ENCODE peak calls at places on chromosomes 2 and 18, in ten cellular contexts. S, E, C, V, R, I, F, P, H and M are unnamed samples.

GRCh38 chr18:5998166-5998881 is 103.0 kb upstream of the TMEM200C start:
- DNase-seq in S (no peak), E (no peak), C (no peak), V (no peak), R (no peak), I (no peak), F (no peak), P (no peak), H (no peak), M (peak)

GRCh38 chr2:207143474-207144190 is 22.1 kb downstream of the KLF7 start:
- DNase-seq in S (peak), E (no peak), C (no peak), V (no peak), R (peak), I (no peak), F (peak), P (peak), H (peak), M (no peak)

GRCh38 chr2:3128786-3129185 is 248.8 kb downstream of the EIPR1 start:
- DNase-seq in S (no peak), E (no peak), C (no peak), V (no peak), R (no peak), I (no peak), F (no peak), P (no peak), H (no peak), M (peak)

GRCh38 chr2:32591669-32592463 is 36.0 kb upstream of the TTC27 start:
- DNase-seq in S (no peak), E (peak), C (no peak), V (no peak), R (no peak), I (no peak), F (no peak), P (no peak), H (no peak), M (no peak)

GRCh38 chr2:45169339-45170190 is 160.3 kb upstream of the SIX2 start:
- DNase-seq in S (peak), E (no peak), C (peak), V (peak), R (no peak), I (peak), F (peak), P (no peak), H (no peak), M (no peak)

GRCh38 chr18:703660-704018 is 8.8 kb downstream of the ENOSF1 start:
- DNase-seq in S (no peak), E (no peak), C (no peak), V (no peak), R (no peak), I (no peak), F (no peak), P (no peak), H (no peak), M (no peak)

GRCh38 chr2:1460851-1461418 is 47.7 kb downstream of the TPO start:
- DNase-seq in S (no peak), E (no peak), C (no peak), V (no peak), R (no peak), I (no peak), F (no peak), P (no peak), H (no peak), M (no peak)

GRCh38 chr2:157747695-157748370 is 119.2 kb upstream of the ACVR1C start:
- DNase-seq in S (no peak), E (no peak), C (no peak), V (no peak), R (no peak), I (no peak), F (peak), P (no peak), H (no peak), M (no peak)

GRCh38 chr2:10448646-10449480 is 736 bp upstream of the ODC1 start:
- DNase-seq in S (peak), E (no peak), C (peak), V (peak), R (no peak), I (peak), F (no peak), P (no peak), H (no peak), M (peak)

GRCh38 chr2:55861733-55862132 is 61.8 kb downstream of the EFEMP1 start:
- DNase-seq in S (no peak), E (no peak), C (no peak), V (no peak), R (no peak), I (no peak), F (no peak), P (no peak), H (no peak), M (no peak)